ENCODE peak calls at places on chromosomes 5 and 9, in ten cellular contexts. S is brain microvascular endothelial cell; H is neural crest cell; L is GM20000; C is mammary epithelial cell; B is kidney; T is WTC11; P is PC-3; Z is CD4-positive, alpha-beta T cell; R is type B pancreatic cell. O is an unnamed sample.

GRCh38 chr5:165029471-165029870 is 1524.1 kb downstream of the MAT2B start:
- DNase-seq in L (no peak), P (no peak), R (no peak), H (no peak), B (no peak), Z (no peak), T (peak; percentile 44), S (no peak), C (no peak), O (no peak)

GRCh38 chr9:22008662-22009562 is at the start of gene CDKN2B:
- DNase-seq in T (peak; percentile 96), H (peak; percentile 94), B (peak; percentile 98), L (peak; percentile 93), C (peak; percentile 97), R (peak; percentile 92), P (peak; percentile 95), S (peak; percentile 92), Z (peak; percentile 37), O (peak; percentile 98)

GRCh38 chr5:66596791-66597757 is 881 bp downstream of the MAST4 start:
- DNase-seq in T (peak; percentile 47), C (peak; percentile 41), H (peak; percentile 23), B (peak; percentile 83), P (no peak), Z (no peak), R (no peak), S (peak; percentile 2), L (peak; percentile 46), O (peak; percentile 55)

GRCh38 chr9:120935383-120935857 is 8.8 kb upstream of the TRAF1 start:
- DNase-seq in R (no peak), Z (no peak), P (peak; percentile 90), S (peak; percentile 92), B (peak; percentile 97), L (no peak), T (no peak), H (no peak), C (peak; percentile 99), O (no peak)

GRCh38 chr5:34743878-34744277 is 87.8 kb downstream of the RAI14 start:
- DNase-seq in C (peak; percentile 20), S (peak; percentile 97), R (no peak), P (no peak), Z (no peak), T (no peak), B (no peak), H (no peak), L (no peak), O (no peak)

GRCh38 chr9:90547896-90548295 is 94.7 kb downstream of the DIRAS2 start:
- DNase-seq in B (no peak), H (no peak), C (peak; percentile 3), L (no peak), P (peak; percentile 5), R (no peak), S (no peak), T (no peak), Z (no peak), O (no peak)

GRCh38 chr9:136484153-136485048 is 1.6 kb upstream of the SEC16A start:
- DNase-seq in P (peak; percentile 69), B (peak; percentile 90), H (no peak), C (peak; percentile 72), L (no peak), R (no peak), Z (peak; percentile 15), T (no peak), S (no peak), O (no peak)

GRCh38 chr9:107586493-107586892 is 96.9 kb upstream of the KLF4 start:
- DNase-seq in P (no peak), L (no peak), T (no peak), B (no peak), S (no peak), R (no peak), Z (no peak), H (no peak), C (no peak), O (no peak)

GRCh38 chr5:53994148-53994547 is 316.2 kb downstream of the ARL15 start:
- DNase-seq in L (no peak), Z (no peak), T (no peak), H (no peak), R (no peak), B (no peak), P (no peak), C (peak; percentile 43), S (no peak), O (no peak)

GRCh38 chr5:53987091-53987490 is 323.3 kb downstream of the ARL15 start:
- DNase-seq in B (no peak), P (no peak), Z (no peak), H (no peak), S (no peak), R (no peak), T (no peak), C (no peak), L (no peak), O (no peak)

GRCh38 chr5:53996008-53996407 is 314.4 kb downstream of the ARL15 start:
- DNase-seq in S (no peak), L (no peak), C (no peak), H (no peak), Z (no peak), B (no peak), T (no peak), P (no peak), R (no peak), O (no peak)

GRCh38 chr5:53991942-53992341 is 318.4 kb downstream of the ARL15 start:
- DNase-seq in P (no peak), L (no peak), H (no peak), Z (no peak), T (no peak), C (no peak), S (no peak), R (no peak), B (no peak), O (no peak)
- TF ChIP-seq CTCF in P (peak; percentile 51), L (no peak), H (peak; percentile 53), Z (no peak), T (peak; percentile 45), C (peak; percentile 37), S (peak; percentile 31), R (peak; percentile 61), B (no peak), O (peak; percentile 49)

GRCh38 chr5:178236126-178236525 is 3.5 kb upstream of the PHYKPL start:
- DNase-seq in Z (no peak), S (no peak), C (no peak), H (no peak), R (no peak), L (no peak), B (peak; percentile 53), T (no peak), P (no peak), O (no peak)

GRCh38 chr5:178234121-178234752 is 1.6 kb upstream of the PHYKPL start:
- DNase-seq in Z (no peak), R (no peak), B (peak; percentile 37), L (no peak), P (no peak), H (no peak), C (no peak), T (no peak), S (no peak), O (no peak)

GRCh38 chr5:178235600-178235998 is 3.0 kb upstream of the PHYKPL start:
- DNase-seq in R (no peak), L (no peak), H (no peak), C (no peak), B (peak; percentile 31), T (no peak), P (no peak), S (no peak), Z (no peak), O (no peak)

GRCh38 chr5:178236685-178237084 is 4.1 kb upstream of the PHYKPL start:
- DNase-seq in Z (no peak), L (no peak), S (no peak), T (no peak), H (no peak), P (no peak), C (no peak), B (peak; percentile 63), R (no peak), O (no peak)

GRCh38 chr5:178234753-178235599 is 2.4 kb upstream of the PHYKPL start:
- DNase-seq in S (peak; percentile 58), B (peak; percentile 82), T (peak; percentile 93), P (peak; percentile 68), L (peak; percentile 85), C (peak; percentile 42), Z (peak; percentile 62), R (peak; percentile 84), H (peak; percentile 93), O (peak; percentile 90)
- TF ChIP-seq CTCF in S (peak; percentile 87), B (peak; percentile 74), T (peak; percentile 78), P (peak; percentile 92), L (peak; percentile 89), C (peak; percentile 76), Z (peak; percentile 61), R (peak; percentile 89), H (peak; percentile 79), O (peak; percentile 83)

GRCh38 chr9:131673068-131673467 is 66.8 kb downstream of the RAPGEF1 start:
- DNase-seq in Z (no peak), H (no peak), P (no peak), L (no peak), T (no peak), S (no peak), R (no peak), B (no peak), C (no peak), O (no peak)

GRCh38 chr9:131669234-131670172 is 70.4 kb downstream of the RAPGEF1 start:
- DNase-seq in S (no peak), T (no peak), P (no peak), C (no peak), B (no peak), Z (no peak), R (no peak), L (no peak), H (no peak), O (no peak)

GRCh38 chr9:131672451-131672850 is 67.4 kb downstream of the RAPGEF1 start:
- DNase-seq in B (no peak), C (no peak), T (no peak), P (no peak), L (no peak), Z (no peak), S (no peak), R (no peak), H (no peak), O (no peak)

GRCh38 chr9:131670247-131670681 is 69.6 kb downstream of the RAPGEF1 start:
- DNase-seq in H (no peak), S (no peak), B (no peak), L (no peak), T (no peak), Z (no peak), R (no peak), C (no peak), P (no peak), O (no peak)

GRCh38 chr9:131671150-131671549 is 68.7 kb downstream of the RAPGEF1 start:
- DNase-seq in H (no peak), B (no peak), P (no peak), C (no peak), S (no peak), T (no peak), L (no peak), R (no peak), Z (no peak), O (no peak)
- TF ChIP-seq CTCF in H (no peak), B (peak; percentile 1), P (no peak), C (no peak), S (peak; percentile 6), T (no peak), L (no peak), R (no peak), Z (no peak), O (no peak)

DNA sequence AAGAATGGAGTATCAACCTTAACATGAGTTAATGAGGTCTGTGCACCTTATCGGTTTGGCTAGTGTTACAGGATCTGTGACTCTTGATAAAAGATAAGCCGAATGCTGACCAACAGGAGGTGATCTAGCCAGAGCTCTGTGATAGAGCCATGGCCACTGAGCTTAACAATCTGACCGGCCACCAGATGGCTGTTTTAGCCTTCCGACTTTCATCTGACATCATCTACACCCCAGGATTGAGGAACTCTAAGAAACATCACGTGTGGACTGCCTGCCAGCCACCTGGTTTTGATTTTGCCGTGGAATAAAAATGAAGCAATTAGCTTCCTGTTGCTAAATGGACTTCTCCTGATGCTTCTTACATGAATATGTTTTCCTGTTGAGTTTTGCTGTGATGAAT is 281.3 kb downstream of the CEMIP2 start:
- DNase-seq in R (no peak), C (no peak), T (peak; percentile 15), P (no peak), B (no peak), H (no peak), S (no peak), L (no peak), Z (no peak), O (no peak)
- TF ChIP-seq CTCF in R (no peak), C (no peak), T (no peak), P (no peak), B (no peak), H (no peak), S (no peak), L (no peak), Z (no peak), O (no peak)

O was measured in glutamatergic neuron.